ENCODE peak calls at places on chromosomes 2 and 18, in six cellular contexts. F is transverse colon, U is stomach, W is A549, Y is upper lobe of left lung, Q is adrenal gland. O is an unnamed sample. For H3K4me1, the result is how much of the 10 kb centered on the place peaks cover.

GRCh38 chr2:144886847-144887246 is 366.9 kb upstream of the ZEB2 start:
- DNase-seq in F (no peak), U (no peak), W (no peak), Y (no peak), Q (peak), O (peak)

GRCh38 chr2:147649288-147649687 is 195.5 kb upstream of the ACVR2A start:
- DNase-seq in F (no peak), U (peak), W (no peak), Y (no peak), Q (no peak), O (no peak)

GRCh38 chr18:49172246-49172645 is 221.5 kb upstream of the SMAD7 start:
- DNase-seq in F (no peak), U (no peak), W (no peak), Y (no peak), Q (no peak), O (no peak)

GRCh38 chr18:46332956-46333355 is 228.8 kb downstream of the HAUS1 start:
- DNase-seq in F (no peak), U (no peak), W (no peak), Y (no peak), Q (no peak), O (no peak)

GRCh38 chr2:191622374-191623320 is 55.3 kb upstream of the NABP1 start:
- DNase-seq in F (no peak), U (no peak), W (no peak), Y (no peak), Q (no peak), O (no peak)

GRCh38 chr2:2188344-2189111 is 142.5 kb downstream of the MYT1L start:
- DNase-seq in F (no peak), U (no peak), W (no peak), Y (no peak), Q (no peak), O (no peak)

GRCh38 chr2:30782124-30782523 is 25.1 kb downstream of the CAPN13 start:
- DNase-seq in F (peak), U (peak), W (no peak), Y (no peak), Q (no peak), O (no peak)

GRCh38 chr2:96924775-96925747 is 55.2 kb upstream of the SEMA4C start:
- DNase-seq in F (no peak), U (no peak), W (no peak), Y (no peak), Q (no peak), O (no peak)

GRCh38 chr2:174965551-174965950 is 39.6 kb downstream of the CHN1 start:
- DNase-seq in F (no peak), U (no peak), W (no peak), Y (no peak), Q (no peak), O (no peak)

GRCh38 chr2:174963437-174964400 is 41.5 kb downstream of the CHN1 start:
- DNase-seq in F (no peak), U (no peak), W (no peak), Y (no peak), Q (no peak), O (no peak)

GRCh38 chr2:174964404-174964803 is 40.8 kb downstream of the CHN1 start:
- DNase-seq in F (no peak), U (no peak), W (no peak), Y (no peak), Q (no peak), O (no peak)

GRCh38 chr2:174957049-174957448 is 48.1 kb downstream of the CHN1 start:
- DNase-seq in F (no peak), U (no peak), W (no peak), Y (no peak), Q (no peak), O (no peak)

GRCh38 chr2:174959787-174960186 is 45.4 kb downstream of the CHN1 start:
- DNase-seq in F (no peak), U (no peak), W (no peak), Y (no peak), Q (no peak), O (no peak)
- H3K4me1 ChIP-seq in F (under half), U (under half), W (under half), Y (under half), Q (under half), O (under half)

GRCh38 chr2:74534411-74534810 is 4.7 kb downstream of the HTRA2 start:
- DNase-seq in F (no peak), U (no peak), W (no peak), Y (no peak), Q (no peak), O (no peak)

GRCh38 chr2:74531666-74532065 is 1.9 kb downstream of the HTRA2 start:
- DNase-seq in F (no peak), U (no peak), W (no peak), Y (no peak), Q (no peak), O (no peak)

GRCh38 chr2:74532222-74532621 is 2.5 kb downstream of the HTRA2 start:
- DNase-seq in F (no peak), U (no peak), W (peak), Y (no peak), Q (no peak), O (no peak)

GRCh38 chr2:74535440-74535965 is 5.8 kb downstream of the HTRA2 start:
- DNase-seq in F (no peak), U (no peak), W (no peak), Y (no peak), Q (no peak), O (no peak)

DNA sequence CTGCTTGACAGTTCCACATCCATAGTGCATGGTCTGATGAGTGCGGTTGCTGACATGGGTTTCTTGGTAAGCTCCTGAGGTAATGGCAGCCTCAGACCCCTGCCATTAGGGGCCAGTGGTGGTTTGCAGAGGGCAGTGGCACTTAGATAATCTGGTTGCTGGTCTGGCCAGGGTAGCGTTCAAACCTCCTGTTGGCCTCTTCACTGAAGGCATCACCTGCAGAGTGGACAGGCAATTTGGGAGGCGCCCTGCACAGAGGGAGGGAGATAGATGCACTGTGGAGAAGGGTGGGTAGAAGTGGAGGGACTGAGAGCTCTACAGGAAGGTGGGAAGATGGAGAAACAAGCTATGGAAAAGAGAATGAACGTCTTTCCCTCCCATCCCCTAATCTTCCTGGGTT is 3.7 kb downstream of the HTRA2 start:
- DNase-seq in F (no peak), U (no peak), W (no peak), Y (no peak), Q (no peak), O (no peak)
- TF ChIP-seq POLR2A in F (no peak), U (no peak), W (no peak), Y (no peak), Q (no peak), O (no peak)

GRCh38 chr2:109388018-109388417 is 225.7 kb downstream of the SEPTIN10 start:
- DNase-seq in F (no peak), U (no peak), W (no peak), Y (no peak), Q (no peak), O (no peak)
- H3K4me1 ChIP-seq in F (under half), U (under half), W (under half), Y (under half), Q (under half), O (under half)

GRCh38 chr2:207330912-207331311 is 165.2 kb upstream of the KLF7 start:
- DNase-seq in F (no peak), U (peak), W (peak), Y (peak), Q (peak), O (peak)
- TF ChIP-seq POLR2A in F (no peak), U (no peak), W (no peak), Y (no peak), Q (peak), O (no peak)

GRCh38 chr18:26017929-26018328 is 72.5 kb downstream of the SS18 start:
- DNase-seq in F (no peak), U (no peak), W (peak), Y (no peak), Q (no peak), O (no peak)

GRCh38 chr18:26021061-26021754 is 69.2 kb downstream of the SS18 start:
- DNase-seq in F (no peak), U (no peak), W (no peak), Y (no peak), Q (no peak), O (no peak)

GRCh38 chr18:26022585-26022984 is 67.8 kb downstream of the SS18 start:
- DNase-seq in F (no peak), U (no peak), W (no peak), Y (no peak), Q (no peak), O (no peak)
- H3K4me1 ChIP-seq in F (under half), U (under half), W (under half), Y (under half), Q (under half), O (under half)

GRCh38 chr18:2568605-2569004 is 2.7 kb downstream of the METTL4 start:
- DNase-seq in F (no peak), U (no peak), W (no peak), Y (no peak), Q (no peak), O (no peak)
- TF ChIP-seq POLR2A in F (no peak), U (no peak), W (no peak), Y (no peak), Q (no peak), O (no peak)

O was measured in uterus.